ENCODE peak calls at places on chromosomes 2 and 18, in four cellular contexts. S, R, Y and I are unnamed samples.

GRCh38 chr2:9298583-9298982 is 92.0 kb downstream of the ASAP2 start:
- DNase-seq in S (no peak), R (no peak), Y (no peak), I (no peak)

GRCh38 chr2:7672027-7672684 is 754.9 kb downstream of the RNF144A start:
- DNase-seq in S (peak; percentile 67), R (peak; percentile 49), Y (peak; percentile 49), I (peak; percentile 35)

GRCh38 chr2:73925033-73925704 is 1.5 kb upstream of the DGUOK start:
- DNase-seq in S (no peak), R (no peak), Y (no peak), I (no peak)

GRCh38 chr18:34929336-34929780 is 111.9 kb upstream of the MAPRE2 start:
- DNase-seq in S (peak; percentile 14), R (no peak), Y (peak; percentile 94), I (no peak)

GRCh38 chr2:172090947-172091625 is 5.8 kb downstream of the DLX1 start:
- DNase-seq in S (no peak), R (peak; percentile 41), Y (no peak), I (no peak)

GRCh38 chr2:72146357-72147302 is 1.0 kb downstream of the CYP26B1 start:
- DNase-seq in S (no peak), R (peak; percentile 39), Y (no peak), I (no peak)

GRCh38 chr18:45723921-45724320 is at the start of gene SLC14A1:
- DNase-seq in S (no peak), R (no peak), Y (no peak), I (no peak)

GRCh38 chr2:241256168-241256545 is 59.3 kb downstream of the HDLBP start:
- DNase-seq in S (no peak), R (no peak), Y (no peak), I (no peak)

GRCh38 chr2:68252407-68253210 is at the start of gene PPP3R1:
- DNase-seq in S (peak; percentile 97), R (peak; percentile 95), Y (peak; percentile 91), I (peak; percentile 85)

GRCh38 chr2:182319556-182319955 is 107.3 kb downstream of the PDE1A start:
- DNase-seq in S (no peak), R (no peak), Y (no peak), I (no peak)

GRCh38 chr2:134882773-134883172 is 35.8 kb upstream of the CCNT2 start:
- DNase-seq in S (no peak), R (no peak), Y (no peak), I (no peak)

GRCh38 chr2:151357359-151357758 is at the start of gene TNFAIP6:
- DNase-seq in S (no peak), R (peak; percentile 47), Y (no peak), I (no peak)

GRCh38 chr2:223044092-223044836 is 7.7 kb upstream of the KCNE4 start:
- DNase-seq in S (peak; percentile 88), R (no peak), Y (no peak), I (no peak)

GRCh38 chr18:61854578-61854977 is 38.2 kb downstream of the RNF152 start:
- DNase-seq in S (no peak), R (no peak), Y (no peak), I (no peak)

GRCh38 chr18:61850756-61851155 is 42.1 kb downstream of the RNF152 start:
- DNase-seq in S (no peak), R (no peak), Y (no peak), I (no peak)

GRCh38 chr18:61852496-61852895 is 40.3 kb downstream of the RNF152 start:
- DNase-seq in S (no peak), R (no peak), Y (no peak), I (no peak)

GRCh38 chr18:61851940-61852451 is 40.8 kb downstream of the RNF152 start:
- DNase-seq in S (no peak), R (peak; percentile 36), Y (no peak), I (no peak)

DNA sequence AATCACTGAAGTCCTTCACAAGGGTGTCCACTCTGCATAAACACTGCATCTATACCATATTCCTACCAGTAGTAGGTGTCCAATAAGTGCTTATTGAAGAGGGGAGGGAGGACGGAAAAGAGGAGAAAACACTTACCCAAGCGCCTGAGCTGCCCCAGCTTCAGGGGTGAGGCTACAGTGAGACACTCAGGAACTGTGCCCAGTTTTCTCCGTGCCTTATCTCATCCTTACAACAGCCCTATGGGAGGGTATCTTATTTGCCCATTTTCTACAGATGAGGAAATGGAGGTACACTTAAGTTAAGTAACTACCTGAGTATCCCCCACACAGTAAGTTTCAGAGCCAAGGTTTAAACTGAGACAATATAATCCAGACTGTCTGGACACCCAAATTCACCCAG is 41.5 kb downstream of the RNF152 start:
- DNase-seq in S (no peak), R (no peak), Y (no peak), I (no peak)
- TF ChIP-seq NFIC in S (no peak), R (no peak), Y (no peak), I (no peak)

DNA sequence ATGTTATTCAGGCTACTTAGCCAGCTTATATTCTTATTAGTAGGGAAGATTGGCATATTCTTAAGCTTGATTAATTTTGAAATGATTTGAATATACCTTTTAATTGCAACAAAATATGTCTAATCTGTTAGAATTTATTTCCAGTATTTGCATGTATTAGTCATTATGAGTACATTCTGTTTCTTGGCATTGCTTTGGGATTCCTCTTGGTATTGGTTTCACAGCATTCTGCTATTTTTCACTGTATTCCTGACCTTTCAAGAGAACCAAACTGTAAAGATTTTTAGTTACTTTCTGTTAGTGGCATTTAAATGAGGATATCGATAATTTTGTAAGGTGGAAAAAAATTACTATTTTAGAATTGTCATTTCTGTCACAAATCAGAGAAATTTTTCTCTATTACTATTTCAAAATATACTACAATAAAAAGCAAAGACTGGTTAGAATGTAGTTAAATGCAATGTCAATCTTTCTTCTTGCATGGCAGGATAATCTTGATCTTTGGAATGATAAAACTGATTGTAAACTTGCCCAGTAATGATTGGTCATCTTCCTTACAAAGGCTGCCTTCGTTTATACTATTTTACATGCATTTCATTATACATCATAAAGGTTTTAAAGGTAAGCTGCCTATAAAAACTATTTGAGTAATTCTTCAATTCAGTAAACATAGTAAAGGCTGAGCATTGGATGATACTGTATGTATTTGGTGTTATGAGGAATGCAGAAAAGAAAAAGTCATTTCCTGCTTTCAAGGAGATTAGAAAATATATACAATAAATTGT is 86.1 kb downstream of the SLC4A10 start:
- DNase-seq in S (no peak), R (no peak), Y (no peak), I (no peak)
- TF ChIP-seq NFIC in S (no peak), R (no peak), Y (no peak), I (no peak)

GRCh38 chr2:25492726-25493125 is 151.0 kb upstream of the DNMT3A start:
- DNase-seq in S (no peak), R (no peak), Y (no peak), I (no peak)

GRCh38 chr2:25493207-25493606 is 151.5 kb upstream of the DNMT3A start:
- DNase-seq in S (no peak), R (no peak), Y (no peak), I (no peak)

GRCh38 chr2:25491966-25492532 is 150.3 kb upstream of the DNMT3A start:
- DNase-seq in S (no peak), R (peak; percentile 28), Y (peak; percentile 48), I (no peak)

GRCh38 chr2:25490220-25490619 is 148.5 kb upstream of the DNMT3A start:
- DNase-seq in S (no peak), R (no peak), Y (no peak), I (no peak)

DNA sequence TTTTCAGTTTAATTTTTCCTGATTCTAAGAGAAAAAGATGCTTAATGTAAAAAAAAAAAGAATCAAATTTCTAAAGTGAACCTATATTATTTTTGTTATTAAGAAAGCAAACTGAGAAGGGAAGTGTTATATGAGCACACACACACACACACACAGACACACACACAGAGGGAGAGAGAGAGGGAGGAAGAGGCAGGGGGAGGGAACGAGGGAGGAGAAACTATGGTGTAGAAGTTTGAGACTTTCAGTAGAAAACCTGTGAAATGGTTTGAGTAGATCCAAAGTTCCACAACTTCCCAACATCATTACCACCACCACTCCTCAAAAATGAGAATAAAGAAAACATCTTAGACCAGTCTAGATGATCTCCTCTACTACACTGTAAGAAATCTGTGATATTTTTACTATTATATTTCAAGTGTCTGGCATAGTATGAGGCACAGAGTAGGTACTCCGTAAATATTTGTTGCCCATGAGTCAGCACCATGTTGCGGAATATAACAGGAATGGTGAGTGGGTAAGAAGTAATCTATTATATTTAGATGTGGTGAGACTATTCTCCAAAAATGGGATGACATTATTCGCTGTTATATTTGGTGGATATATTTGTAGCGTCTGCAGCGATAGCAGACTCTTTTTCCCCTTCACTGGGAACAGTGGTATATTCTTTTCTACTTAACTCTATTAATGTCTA is 149.4 kb upstream of the DNMT3A start:
- DNase-seq in S (no peak), R (no peak), Y (no peak), I (no peak)
- TF ChIP-seq NFIC in S (no peak), R (no peak), Y (no peak), I (no peak)

DNA sequence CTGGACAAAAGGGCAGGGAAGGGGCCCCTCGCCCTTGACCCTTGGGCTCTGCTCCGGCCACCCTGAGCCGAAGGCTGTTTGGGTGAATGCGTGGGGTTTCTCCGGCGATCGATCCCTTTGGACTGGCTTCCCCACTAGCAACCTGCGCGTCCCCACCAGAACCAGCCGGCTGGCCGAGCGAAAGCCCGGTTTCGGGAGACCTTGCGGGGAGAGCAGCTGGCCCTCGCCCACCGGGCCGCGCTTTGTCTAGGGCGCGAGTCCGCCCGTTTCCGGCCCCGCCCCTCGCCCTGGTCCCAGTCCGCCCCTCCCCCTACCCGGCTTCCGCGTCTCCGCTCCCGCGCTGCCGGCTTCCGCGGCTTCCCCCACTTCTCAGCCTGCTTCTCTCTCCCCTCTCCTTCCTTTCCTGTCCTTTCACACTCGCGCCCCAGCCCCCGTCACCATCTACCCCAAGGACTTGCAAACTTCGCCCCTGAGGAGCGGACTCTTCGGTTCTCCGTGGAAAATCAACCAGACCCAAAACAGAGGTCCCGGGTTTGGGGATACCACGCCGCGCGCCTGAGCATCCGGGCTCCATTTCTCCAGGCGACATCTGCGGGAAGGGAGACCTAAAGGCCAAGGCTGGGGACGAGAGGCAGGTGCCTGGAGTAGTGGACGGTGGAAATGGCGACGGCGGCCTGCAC is 48.0 kb upstream of the ATP6V1B1 start:
- DNase-seq in S (no peak), R (peak; percentile 70), Y (no peak), I (no peak)
- TF ChIP-seq NFIC in S (no peak), R (no peak), Y (no peak), I (no peak)

GRCh38 chr2:44807344-44808025 is 134.0 kb upstream of the SIX3 start:
- DNase-seq in S (no peak), R (no peak), Y (no peak), I (no peak)
- TF ChIP-seq NFIC in S (no peak), R (no peak), Y (no peak), I (no peak)

GRCh38 chr2:41038408-41038807 is 586.5 kb upstream of the SLC8A1 start:
- DNase-seq in S (no peak), R (no peak), Y (no peak), I (no peak)
- TF ChIP-seq NFIC in S (no peak), R (no peak), Y (no peak), I (no peak)

DNA sequence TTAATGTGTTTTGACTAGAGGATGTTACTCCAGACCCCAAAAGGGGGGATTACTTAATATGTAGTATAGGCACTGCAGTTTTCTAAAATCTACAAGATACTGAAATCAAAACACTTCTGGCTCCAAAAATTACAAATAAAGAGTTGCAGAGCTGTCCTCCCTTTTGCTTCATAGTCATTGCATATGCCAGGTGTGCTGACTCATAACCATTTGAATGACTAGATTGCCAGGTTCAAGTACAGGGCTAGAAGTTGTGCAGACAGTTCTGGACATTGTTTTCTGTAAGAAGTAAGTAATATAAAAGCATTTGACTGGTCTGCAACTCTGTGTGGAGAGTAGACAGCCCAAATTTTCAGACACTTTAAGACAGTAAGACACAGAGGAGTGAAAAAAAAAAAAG is 6.7 kb downstream of the CWC22 start:
- DNase-seq in S (peak; percentile 34), R (no peak), Y (no peak), I (no peak)
- TF ChIP-seq NFIC in S (no peak), R (no peak), Y (no peak), I (no peak)